ENCODE peak calls at places on chromosomes 4 and X, in seven cellular contexts. One of them, this sample, is unnamed.

GRCh38 chrX:12988797-12989196 is 13.9 kb downstream of the TMSB4X start:
- DNase-seq in kidney tubule cell: peak
- DNase-seq in effector memory CD8-positive, alpha-beta T cell: no peak
- DNase-seq in fibroblast of mammary gland: peak
- DNase-seq in stromal cell of bone marrow: no peak
- DNase-seq in stimulated activated naive CD4-positive, alpha-beta T cell: no peak
- DNase-seq in NCI-H2029 treated with DMSO at 0.1 percent for 48 hours: peak
- DNase-seq in this sample: no peak

GRCh38 chr4:154622598-154622997 is 10.1 kb upstream of the FGG start:
- DNase-seq in NCI-H2029 treated with DMSO at 0.1 percent for 48 hours: no peak
- DNase-seq in fibroblast of mammary gland: peak
- DNase-seq in stromal cell of bone marrow: peak
- DNase-seq in kidney tubule cell: peak
- DNase-seq in stimulated activated naive CD4-positive, alpha-beta T cell: no peak
- DNase-seq in effector memory CD8-positive, alpha-beta T cell: peak
- DNase-seq in this sample: peak

GRCh38 chr4:153036931-153037330 is 100.8 kb downstream of the FHDC1 start:
- DNase-seq in fibroblast of mammary gland: peak
- DNase-seq in kidney tubule cell: peak
- DNase-seq in stromal cell of bone marrow: peak
- DNase-seq in stimulated activated naive CD4-positive, alpha-beta T cell: no peak
- DNase-seq in effector memory CD8-positive, alpha-beta T cell: no peak
- DNase-seq in NCI-H2029 treated with DMSO at 0.1 percent for 48 hours: no peak
- DNase-seq in this sample: no peak

GRCh38 chrX:148135738-148136137 is 154.6 kb downstream of the FMR1NB start:
- DNase-seq in stromal cell of bone marrow: peak
- DNase-seq in fibroblast of mammary gland: peak
- DNase-seq in stimulated activated naive CD4-positive, alpha-beta T cell: no peak
- DNase-seq in NCI-H2029 treated with DMSO at 0.1 percent for 48 hours: no peak
- DNase-seq in kidney tubule cell: no peak
- DNase-seq in effector memory CD8-positive, alpha-beta T cell: no peak
- DNase-seq in this sample: no peak

GRCh38 chr4:4490041-4490440 is 51.8 kb downstream of the STX18 start:
- DNase-seq in stimulated activated naive CD4-positive, alpha-beta T cell: no peak
- DNase-seq in effector memory CD8-positive, alpha-beta T cell: no peak
- DNase-seq in stromal cell of bone marrow: no peak
- DNase-seq in fibroblast of mammary gland: no peak
- DNase-seq in NCI-H2029 treated with DMSO at 0.1 percent for 48 hours: no peak
- DNase-seq in kidney tubule cell: no peak
- DNase-seq in this sample: no peak

GRCh38 chrX:47191331-47191730 is 2.3 kb upstream of the UBA1 start:
- DNase-seq in stromal cell of bone marrow: no peak
- DNase-seq in fibroblast of mammary gland: peak
- DNase-seq in stimulated activated naive CD4-positive, alpha-beta T cell: no peak
- DNase-seq in NCI-H2029 treated with DMSO at 0.1 percent for 48 hours: no peak
- DNase-seq in effector memory CD8-positive, alpha-beta T cell: peak
- DNase-seq in kidney tubule cell: peak
- DNase-seq in this sample: no peak

GRCh38 chr4:105050896-105051295 is 95.8 kb upstream of the TET2 start:
- DNase-seq in stimulated activated naive CD4-positive, alpha-beta T cell: no peak
- DNase-seq in NCI-H2029 treated with DMSO at 0.1 percent for 48 hours: no peak
- DNase-seq in fibroblast of mammary gland: peak
- DNase-seq in effector memory CD8-positive, alpha-beta T cell: no peak
- DNase-seq in stromal cell of bone marrow: peak
- DNase-seq in kidney tubule cell: peak
- DNase-seq in this sample: no peak

GRCh38 chr4:146330392-146330791 is 116.1 kb downstream of the REELD1 start:
- DNase-seq in NCI-H2029 treated with DMSO at 0.1 percent for 48 hours: no peak
- DNase-seq in kidney tubule cell: no peak
- DNase-seq in effector memory CD8-positive, alpha-beta T cell: no peak
- DNase-seq in stromal cell of bone marrow: no peak
- DNase-seq in fibroblast of mammary gland: peak
- DNase-seq in stimulated activated naive CD4-positive, alpha-beta T cell: no peak
- DNase-seq in this sample: no peak

GRCh38 chr4:20565075-20565721 is 135.1 kb upstream of the PACRGL start:
- DNase-seq in kidney tubule cell: no peak
- DNase-seq in fibroblast of mammary gland: peak
- DNase-seq in NCI-H2029 treated with DMSO at 0.1 percent for 48 hours: no peak
- DNase-seq in stromal cell of bone marrow: no peak
- DNase-seq in effector memory CD8-positive, alpha-beta T cell: no peak
- DNase-seq in stimulated activated naive CD4-positive, alpha-beta T cell: no peak
- DNase-seq in this sample: no peak

GRCh38 chrX:38804481-38805293 is 3.4 kb downstream of the MID1IP1 start:
- DNase-seq in fibroblast of mammary gland: no peak
- DNase-seq in kidney tubule cell: peak
- DNase-seq in NCI-H2029 treated with DMSO at 0.1 percent for 48 hours: no peak
- DNase-seq in stimulated activated naive CD4-positive, alpha-beta T cell: no peak
- DNase-seq in effector memory CD8-positive, alpha-beta T cell: peak
- DNase-seq in stromal cell of bone marrow: no peak
- DNase-seq in this sample: no peak

GRCh38 chr4:119032921-119033685 is 102.5 kb upstream of the MYOZ2 start:
- DNase-seq in effector memory CD8-positive, alpha-beta T cell: no peak
- DNase-seq in stimulated activated naive CD4-positive, alpha-beta T cell: no peak
- DNase-seq in stromal cell of bone marrow: no peak
- DNase-seq in kidney tubule cell: no peak
- DNase-seq in fibroblast of mammary gland: no peak
- DNase-seq in NCI-H2029 treated with DMSO at 0.1 percent for 48 hours: no peak
- DNase-seq in this sample: no peak

GRCh38 chr4:41256740-41257256 is at the start of gene UCHL1:
- DNase-seq in NCI-H2029 treated with DMSO at 0.1 percent for 48 hours: peak
- DNase-seq in stimulated activated naive CD4-positive, alpha-beta T cell: no peak
- DNase-seq in stromal cell of bone marrow: peak
- DNase-seq in kidney tubule cell: peak
- DNase-seq in effector memory CD8-positive, alpha-beta T cell: no peak
- DNase-seq in fibroblast of mammary gland: peak
- DNase-seq in this sample: peak

This sample was measured in HS-5.